ENCODE peak calls at places on chromosome 16, in five cellular contexts. One of them, this sample, is unnamed. For H3K27me3, the result is how much of the 10 kb centered on the place peaks cover.

GRCh38 chr16:23900480-23901177 is 64.8 kb downstream of the PRKCB start:
- DNase-seq in IMR-90: no peak
- DNase-seq in neuronal stem cell: no peak
- DNase-seq in H9: no peak
- DNase-seq in H1: no peak
- DNase-seq in this sample: no peak

GRCh38 chr16:64416232-64417010 is 705.4 kb downstream of the CDH11 start:
- DNase-seq in IMR-90: peak
- DNase-seq in H1: no peak
- DNase-seq in neuronal stem cell: no peak
- DNase-seq in H9: no peak
- DNase-seq in this sample: no peak

GRCh38 chr16:704552-705380 is 835 bp downstream of the FBXL16 start:
- DNase-seq in H1: no peak
- DNase-seq in IMR-90: no peak
- DNase-seq in neuronal stem cell: no peak
- DNase-seq in H9: no peak
- DNase-seq in this sample: no peak

GRCh38 chr16:29230671-29231091 is 175.8 kb downstream of the NPIPB11 start:
- DNase-seq in H1: no peak
- DNase-seq in neuronal stem cell: no peak
- DNase-seq in H9: peak
- DNase-seq in IMR-90: peak
- DNase-seq in this sample: peak

GRCh38 chr16:28549301-28549899 is 4.3 kb upstream of the SGF29 start:
- DNase-seq in IMR-90: peak
- DNase-seq in neuronal stem cell: no peak
- DNase-seq in H1: no peak
- DNase-seq in H9: no peak
- DNase-seq in this sample: no peak

GRCh38 chr16:55552621-55553020 is 13.9 kb upstream of the CAPNS2 start:
- DNase-seq in neuronal stem cell: no peak
- DNase-seq in H9: no peak
- DNase-seq in IMR-90: peak
- DNase-seq in H1: no peak
- DNase-seq in this sample: no peak

GRCh38 chr16:24499193-24499814 is 40.1 kb upstream of the RBBP6 start:
- DNase-seq in H1: peak
- DNase-seq in IMR-90: peak
- DNase-seq in H9: peak
- DNase-seq in neuronal stem cell: peak
- DNase-seq in this sample: peak

GRCh38 chr16:57329718-57330327 is 28.8 kb upstream of the CCL22 start:
- DNase-seq in H1: no peak
- DNase-seq in H9: no peak
- DNase-seq in IMR-90: no peak
- DNase-seq in neuronal stem cell: no peak
- DNase-seq in this sample: no peak

GRCh38 chr16:57626420-57627170 is 1.8 kb upstream of the ADGRG1 start:
- DNase-seq in neuronal stem cell: no peak
- DNase-seq in H9: no peak
- DNase-seq in H1: no peak
- DNase-seq in IMR-90: no peak
- DNase-seq in this sample: no peak

DNA sequence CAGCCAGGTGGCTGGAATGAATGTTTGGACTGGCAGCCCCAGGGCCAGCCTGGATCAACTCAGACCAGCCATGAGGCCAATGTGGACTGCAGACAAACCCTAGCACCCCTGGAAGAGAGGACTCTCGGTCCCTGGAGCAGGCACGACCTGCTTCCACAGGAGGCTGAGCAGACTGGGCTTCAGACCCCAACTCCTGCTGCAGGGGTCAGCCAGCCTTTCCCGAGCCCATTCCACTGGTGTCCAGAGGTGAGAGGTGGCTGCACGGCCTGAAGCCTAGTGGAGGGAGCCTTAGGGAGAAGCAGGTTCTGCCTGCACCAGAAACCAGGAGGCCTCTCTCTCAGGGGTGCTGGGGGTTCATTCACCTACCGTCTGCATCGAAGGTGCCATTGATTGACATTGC is 97.1 kb downstream of the CPPED1 start:
- DNase-seq in neuronal stem cell: no peak
- DNase-seq in H9: no peak
- DNase-seq in IMR-90: no peak
- DNase-seq in H1: no peak
- DNase-seq in this sample: no peak
- H3K27me3 ChIP-seq in neuronal stem cell: under half
- H3K27me3 ChIP-seq in H9: under half
- H3K27me3 ChIP-seq in IMR-90: under half
- H3K27me3 ChIP-seq in H1: under half
- H3K27me3 ChIP-seq in this sample: under half

DNA sequence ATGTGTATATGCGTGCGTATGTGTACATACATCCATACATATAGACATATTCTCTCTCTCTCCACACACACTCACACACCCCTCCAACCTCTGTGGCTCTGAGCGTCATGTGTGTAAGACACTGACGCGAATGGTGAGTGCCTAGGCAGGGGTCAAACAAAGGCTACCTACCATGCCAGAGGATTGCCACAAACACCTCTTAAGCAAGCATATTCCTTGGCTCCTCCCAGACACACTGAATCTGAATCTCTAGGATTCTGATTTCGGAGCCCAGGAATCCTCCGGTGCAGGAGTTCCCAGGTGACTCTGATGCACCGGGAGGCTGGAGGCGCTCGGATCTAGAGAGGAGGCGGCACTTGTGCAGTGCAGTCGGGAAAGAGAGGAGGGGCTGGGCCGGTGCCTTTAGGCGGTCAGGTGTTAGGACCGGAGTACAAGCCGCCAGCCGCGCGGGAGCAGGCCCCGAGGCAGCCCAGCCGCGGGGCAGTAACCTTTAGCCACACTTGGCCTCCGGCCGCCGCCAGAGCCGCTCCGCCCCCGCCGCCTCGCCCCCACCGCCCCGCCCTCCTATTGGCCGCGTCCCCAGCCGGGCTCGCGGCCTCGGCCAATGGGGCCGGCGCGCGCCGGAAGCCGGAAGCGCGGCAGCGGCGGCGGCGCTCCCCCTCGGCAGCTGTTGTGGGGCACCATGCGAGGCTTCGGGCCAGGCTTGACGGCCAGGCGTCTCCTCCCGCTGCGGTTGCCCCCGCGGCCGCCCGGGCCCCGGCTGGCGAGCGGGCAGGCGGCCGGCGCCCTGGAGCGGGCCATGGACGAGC is at the start of gene MLYCD:
- DNase-seq in neuronal stem cell: peak
- DNase-seq in IMR-90: peak
- DNase-seq in H1: peak
- DNase-seq in H9: peak
- DNase-seq in this sample: peak
- H2BK15ac ChIP-seq in neuronal stem cell: no peak
- H2BK15ac ChIP-seq in IMR-90: no peak
- H2BK15ac ChIP-seq in H1: no peak
- H2BK15ac ChIP-seq in H9: no peak
- H2BK15ac ChIP-seq in this sample: no peak

GRCh38 chr16:50246299-50247122 is 19.8 kb upstream of the ADCY7 start:
- DNase-seq in H9: no peak
- DNase-seq in IMR-90: no peak
- DNase-seq in neuronal stem cell: no peak
- DNase-seq in H1: no peak
- DNase-seq in this sample: peak
- H3K18ac ChIP-seq in H9: no peak
- H3K18ac ChIP-seq in IMR-90: no peak
- H3K18ac ChIP-seq in neuronal stem cell: peak
- H3K18ac ChIP-seq in H1: peak
- H3K18ac ChIP-seq in this sample: peak

DNA sequence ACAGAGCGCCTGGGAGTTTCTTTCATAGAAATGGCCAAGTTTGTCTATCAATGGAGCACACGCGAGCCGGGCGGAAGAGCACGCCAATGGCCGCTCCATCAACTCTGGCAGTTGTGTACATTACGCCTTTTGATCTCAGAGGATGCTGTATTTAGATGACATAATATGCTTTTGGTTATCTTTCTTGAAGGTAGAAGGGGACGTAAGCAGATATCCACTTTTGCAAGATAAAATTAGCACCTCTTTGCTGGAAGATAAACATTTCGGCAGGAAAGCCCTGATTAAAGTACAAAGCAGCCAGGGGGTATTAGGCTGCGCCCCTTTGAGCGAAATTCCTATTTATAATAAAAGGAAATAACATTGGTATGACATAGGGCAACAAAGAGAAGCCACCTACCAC is 287.4 kb downstream of the IRF8 start:
- DNase-seq in H9: no peak
- DNase-seq in H1: no peak
- DNase-seq in neuronal stem cell: no peak
- DNase-seq in IMR-90: no peak
- DNase-seq in this sample: no peak
- H3K27me3 ChIP-seq in H9: under half
- H3K27me3 ChIP-seq in H1: under half
- H3K27me3 ChIP-seq in neuronal stem cell: under half
- H3K27me3 ChIP-seq in IMR-90: under half
- H3K27me3 ChIP-seq in this sample: under half

GRCh38 chr16:86410076-86410475 is 100.3 kb upstream of the FOXF1 start:
- DNase-seq in H1: no peak
- DNase-seq in neuronal stem cell: no peak
- DNase-seq in IMR-90: no peak
- DNase-seq in H9: no peak
- DNase-seq in this sample: peak

GRCh38 chr16:86411878-86412277 is 98.4 kb upstream of the FOXF1 start:
- DNase-seq in H9: no peak
- DNase-seq in neuronal stem cell: no peak
- DNase-seq in H1: no peak
- DNase-seq in IMR-90: no peak
- DNase-seq in this sample: no peak

GRCh38 chr16:86410529-86410928 is 99.8 kb upstream of the FOXF1 start:
- DNase-seq in neuronal stem cell: no peak
- DNase-seq in H9: no peak
- DNase-seq in IMR-90: no peak
- DNase-seq in H1: no peak
- DNase-seq in this sample: no peak

GRCh38 chr16:86406056-86406455 is 104.3 kb upstream of the FOXF1 start:
- DNase-seq in H9: no peak
- DNase-seq in H1: no peak
- DNase-seq in neuronal stem cell: no peak
- DNase-seq in IMR-90: peak
- DNase-seq in this sample: peak

DNA sequence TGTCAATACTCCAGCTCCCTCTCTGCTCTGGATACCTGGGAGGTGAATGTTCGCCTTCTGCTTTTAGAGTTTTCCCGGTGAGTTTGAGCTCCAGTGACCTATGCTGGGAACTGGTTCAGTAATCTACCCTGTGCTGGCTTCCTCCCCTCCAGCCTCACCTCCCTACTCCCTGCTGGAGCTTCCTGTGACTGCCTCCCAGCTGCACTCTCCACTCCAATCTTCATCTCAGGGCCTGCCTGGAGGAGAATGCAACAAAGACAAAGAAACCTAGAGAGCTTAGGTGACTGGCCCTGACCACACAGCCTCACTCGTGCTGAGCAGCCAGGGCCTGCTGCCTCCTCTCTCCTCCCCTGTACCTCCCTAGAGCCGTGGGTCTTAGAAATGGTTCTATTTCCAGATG is 101.6 kb upstream of the FOXF1 start:
- DNase-seq in H1: no peak
- DNase-seq in IMR-90: peak
- DNase-seq in H9: no peak
- DNase-seq in neuronal stem cell: no peak
- DNase-seq in this sample: peak
- H2BK15ac ChIP-seq in H1: no peak
- H2BK15ac ChIP-seq in IMR-90: peak
- H2BK15ac ChIP-seq in H9: no peak
- H2BK15ac ChIP-seq in neuronal stem cell: peak
- H2BK15ac ChIP-seq in this sample: no peak

GRCh38 chr16:81541314-81541713 is 96.7 kb downstream of the CMIP start:
- DNase-seq in H1: no peak
- DNase-seq in IMR-90: no peak
- DNase-seq in neuronal stem cell: no peak
- DNase-seq in H9: no peak
- DNase-seq in this sample: no peak

GRCh38 chr16:81535679-81536360 is 91.2 kb downstream of the CMIP start:
- DNase-seq in neuronal stem cell: no peak
- DNase-seq in IMR-90: no peak
- DNase-seq in H9: no peak
- DNase-seq in H1: no peak
- DNase-seq in this sample: no peak

GRCh38 chr16:81537721-81538561 is 93.3 kb downstream of the CMIP start:
- DNase-seq in IMR-90: no peak
- DNase-seq in H1: no peak
- DNase-seq in H9: no peak
- DNase-seq in neuronal stem cell: no peak
- DNase-seq in this sample: no peak

GRCh38 chr16:81536648-81537047 is 92.0 kb downstream of the CMIP start:
- DNase-seq in neuronal stem cell: no peak
- DNase-seq in H9: no peak
- DNase-seq in IMR-90: no peak
- DNase-seq in H1: no peak
- DNase-seq in this sample: no peak

GRCh38 chr16:81539009-81539820 is 94.6 kb downstream of the CMIP start:
- DNase-seq in H1: no peak
- DNase-seq in H9: no peak
- DNase-seq in IMR-90: no peak
- DNase-seq in neuronal stem cell: no peak
- DNase-seq in this sample: no peak
- H3K18ac ChIP-seq in H1: no peak
- H3K18ac ChIP-seq in H9: no peak
- H3K18ac ChIP-seq in IMR-90: no peak
- H3K18ac ChIP-seq in neuronal stem cell: no peak
- H3K18ac ChIP-seq in this sample: no peak

DNA sequence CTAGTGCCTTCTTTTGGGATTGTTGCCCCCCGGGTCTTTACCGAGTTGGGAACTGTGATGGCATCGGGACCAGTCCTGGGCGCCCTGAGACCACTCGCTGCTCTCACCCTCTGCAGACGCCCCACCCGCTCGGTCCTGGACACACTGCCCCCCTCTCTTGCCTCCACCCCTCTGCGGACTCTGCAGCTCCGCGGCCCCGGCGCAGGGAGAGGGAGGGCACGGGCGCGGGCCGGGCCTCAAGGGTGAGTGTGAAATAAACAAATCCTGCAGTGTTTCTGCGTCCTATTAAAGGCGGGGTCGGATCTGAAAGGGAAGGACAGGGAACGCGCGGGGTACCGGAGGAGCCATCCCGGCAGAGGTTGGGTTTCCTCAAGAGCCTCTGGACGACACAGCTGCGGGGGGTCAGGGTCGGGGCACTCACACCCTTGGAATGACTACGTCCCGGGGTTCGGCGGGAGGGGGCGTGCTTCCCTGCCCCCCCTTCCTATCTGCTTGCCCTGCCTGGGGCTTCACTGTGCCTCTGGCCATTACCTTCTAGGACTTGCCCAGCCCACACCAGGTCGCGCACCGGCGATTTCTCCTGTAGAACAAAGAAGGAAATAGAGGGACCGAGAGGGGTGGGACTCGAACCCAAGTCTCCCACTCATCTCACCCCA is 514 bp upstream of the HSF4 start:
- DNase-seq in neuronal stem cell: no peak
- DNase-seq in IMR-90: no peak
- DNase-seq in H9: no peak
- DNase-seq in H1: no peak
- DNase-seq in this sample: no peak
- H3K27me3 ChIP-seq in neuronal stem cell: half or more
- H3K27me3 ChIP-seq in IMR-90: under half
- H3K27me3 ChIP-seq in H9: half or more
- H3K27me3 ChIP-seq in H1: half or more
- H3K27me3 ChIP-seq in this sample: half or more